ENCODE peak calls at places on chromosomes 3 and 15, in four cellular contexts. I is HEK293T, C is NCI-H1105 treated with DMSO at 0.1 percent for 48 hours, V is HuH-7.5. W is an unnamed sample.

GRCh38 chr3:45035441-45036301 is 9.6 kb downstream of the CLEC3B start:
- DNase-seq in V (no peak), C (no peak), I (no peak), W (peak)

GRCh38 chr3:15347104-15347736 is 14.8 kb upstream of the SH3BP5 start:
- DNase-seq in V (no peak), C (no peak), I (no peak), W (no peak)

GRCh38 chr15:97566957-97567356 is 393.5 kb upstream of the ARRDC4 start:
- DNase-seq in I (no peak), V (no peak), C (no peak), W (no peak)

GRCh38 chr3:111072016-111072891 is 638 bp downstream of the NECTIN3 start:
- DNase-seq in C (peak), I (peak), V (no peak), W (peak)

GRCh38 chr15:68572921-68573320 is 5.9 kb upstream of the CORO2B start:
- DNase-seq in C (no peak), I (no peak), V (no peak), W (no peak)

GRCh38 chr15:96272427-96272826 is 58.1 kb upstream of the NR2F2 start:
- DNase-seq in V (no peak), I (no peak), C (no peak), W (no peak)

GRCh38 chr15:100131321-100132224 is 210.2 kb downstream of the ADAMTS17 start:
- DNase-seq in I (no peak), C (peak), V (peak), W (peak)

GRCh38 chr15:67174864-67175573 is 79.4 kb downstream of the AAGAB start:
- DNase-seq in I (no peak), C (no peak), V (no peak), W (peak)

GRCh38 chr15:66459818-66460615 is 37.5 kb downstream of the SNAPC5 start:
- DNase-seq in V (no peak), I (no peak), C (no peak), W (no peak)

GRCh38 chr3:149494022-149494758 is 19.7 kb downstream of the TM4SF4 start:
- DNase-seq in C (peak), I (peak), V (no peak), W (peak)

GRCh38 chr3:141412936-141413354 is 44.6 kb downstream of the ZBTB38 start:
- DNase-seq in C (no peak), I (no peak), V (no peak), W (peak)

GRCh38 chr15:63974036-63974435 is 72.2 kb downstream of the DAPK2 start:
- DNase-seq in I (no peak), C (no peak), V (no peak), W (no peak)